ENCODE peak calls at places on chromosomes 6 and 20, in ten cellular contexts. H, F, T, I, B, S, P, O, D and E are unnamed samples.

GRCh38 chr20:3786126-3786484 is 435 bp downstream of the CENPB start:
- DNase-seq in H (peak), F (peak), T (no peak), I (no peak), B (peak), S (peak), P (peak), O (peak), D (peak), E (peak)

GRCh38 chr20:53950031-53950430 is 120.4 kb downstream of the BCAS1 start:
- DNase-seq in H (no peak), F (no peak), T (no peak), I (no peak), B (no peak), S (no peak), P (peak), O (no peak), D (no peak), E (no peak)

GRCh38 chr20:23241416-23241815 is 109.2 kb upstream of the NXT1 start:
- DNase-seq in H (no peak), F (no peak), T (no peak), I (no peak), B (no peak), S (no peak), P (no peak), O (no peak), D (no peak), E (no peak)

GRCh38 chr6:31096656-31097055 is 15.7 kb downstream of the C6orf15 start:
- DNase-seq in H (no peak), F (no peak), T (no peak), I (no peak), B (no peak), S (no peak), P (no peak), O (no peak), D (no peak), E (no peak)

GRCh38 chr20:63968928-63969760 is 586 bp downstream of the ZNF512B start:
- DNase-seq in H (peak), F (peak), T (no peak), I (no peak), B (no peak), S (peak), P (no peak), O (peak), D (no peak), E (peak)

GRCh38 chr6:88712243-88712936 is 251.0 kb downstream of the RNGTT start:
- DNase-seq in H (no peak), F (no peak), T (no peak), I (no peak), B (no peak), S (no peak), P (no peak), O (no peak), D (no peak), E (no peak)

GRCh38 chr6:150301871-150302800 is 66.7 kb upstream of the IYD start:
- DNase-seq in H (no peak), F (no peak), T (no peak), I (no peak), B (no peak), S (no peak), P (peak), O (peak), D (peak), E (no peak)

GRCh38 chr6:55089325-55089724 is 85.0 kb upstream of the HCRTR2 start:
- DNase-seq in H (no peak), F (no peak), T (no peak), I (no peak), B (no peak), S (no peak), P (no peak), O (no peak), D (no peak), E (no peak)

GRCh38 chr6:38508894-38509293 is 130.8 kb downstream of the BTBD9 start:
- DNase-seq in H (no peak), F (no peak), T (no peak), I (no peak), B (peak), S (no peak), P (peak), O (no peak), D (peak), E (no peak)

GRCh38 chr20:19213946-19214490 is 1.6 kb downstream of the SLC24A3 start:
- DNase-seq in H (no peak), F (no peak), T (no peak), I (no peak), B (no peak), S (no peak), P (no peak), O (no peak), D (no peak), E (no peak)

GRCh38 chr6:4280031-4280430 is 144.7 kb upstream of the ECI2 start:
- DNase-seq in H (no peak), F (no peak), T (no peak), I (no peak), B (no peak), S (no peak), P (no peak), O (no peak), D (no peak), E (no peak)

GRCh38 chr6:157054531-157054979 is 268.8 kb downstream of the TMEM242 start:
- DNase-seq in H (no peak), F (no peak), T (no peak), I (no peak), B (no peak), S (no peak), P (no peak), O (peak), D (no peak), E (no peak)

GRCh38 chr20:39269031-39269461 is 306.9 kb downstream of the DHX35 start:
- DNase-seq in H (peak), F (peak), T (peak), I (no peak), B (peak), S (peak), P (no peak), O (peak), D (peak), E (peak)

GRCh38 chr6:53647437-53648094 is 18.0 kb downstream of the KLHL31 start:
- DNase-seq in H (no peak), F (no peak), T (peak), I (no peak), B (no peak), S (no peak), P (no peak), O (peak), D (peak), E (peak)

GRCh38 chr6:132919028-132919427 is 104.7 kb downstream of the RPS12 start:
- DNase-seq in H (no peak), F (no peak), T (no peak), I (no peak), B (no peak), S (no peak), P (peak), O (no peak), D (peak), E (no peak)

GRCh38 chr6:132919476-132919875 is 105.1 kb downstream of the RPS12 start:
- DNase-seq in H (peak), F (peak), T (no peak), I (peak), B (no peak), S (peak), P (peak), O (peak), D (peak), E (peak)
- H3K4me3 ChIP-seq in H (peak), F (no peak), T (no peak), I (no peak), B (no peak), S (peak), P (peak), O (no peak), D (no peak), E (no peak)

DNA sequence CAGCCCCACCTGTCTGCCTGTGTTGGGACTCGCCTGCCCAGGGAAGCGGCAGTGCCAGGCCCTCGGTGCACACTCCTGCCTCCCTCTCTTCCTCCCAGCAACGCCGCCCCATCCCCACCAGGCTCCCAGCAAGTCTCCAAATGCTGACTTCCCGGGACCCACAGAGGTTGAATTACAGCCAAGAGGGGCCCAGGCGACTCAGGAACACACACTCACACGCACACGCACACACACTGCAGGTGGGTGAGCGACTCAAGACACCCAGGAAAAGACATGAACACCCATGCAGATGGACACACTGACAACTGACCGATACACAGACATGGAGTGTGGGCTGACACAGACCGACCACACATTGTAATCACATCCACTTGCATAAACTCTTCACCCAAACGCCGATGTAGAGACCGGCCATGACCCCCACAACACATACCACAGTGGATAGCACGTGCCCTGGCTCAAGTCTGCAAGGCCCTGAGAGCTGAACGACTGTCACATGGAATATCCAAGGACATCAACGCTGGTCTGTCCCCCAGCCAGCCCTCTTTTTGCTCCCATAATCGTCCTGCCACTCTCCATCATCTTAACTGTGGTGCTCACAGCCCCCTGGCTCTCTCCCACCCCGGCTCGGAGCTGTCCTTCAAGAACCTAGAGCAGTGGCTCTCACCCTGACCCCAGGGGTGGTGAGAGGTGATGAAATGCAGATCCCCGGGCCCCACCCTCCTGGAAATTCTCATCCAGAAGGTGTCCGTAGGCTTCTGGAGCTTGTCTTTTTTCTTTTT is 470 bp upstream of the FAM83C start:
- DNase-seq in H (peak), F (no peak), T (no peak), I (no peak), B (no peak), S (no peak), P (no peak), O (no peak), D (no peak), E (no peak)
- H3K4me3 ChIP-seq in H (no peak), F (no peak), T (no peak), I (no peak), B (no peak), S (no peak), P (no peak), O (no peak), D (no peak), E (no peak)

DNA sequence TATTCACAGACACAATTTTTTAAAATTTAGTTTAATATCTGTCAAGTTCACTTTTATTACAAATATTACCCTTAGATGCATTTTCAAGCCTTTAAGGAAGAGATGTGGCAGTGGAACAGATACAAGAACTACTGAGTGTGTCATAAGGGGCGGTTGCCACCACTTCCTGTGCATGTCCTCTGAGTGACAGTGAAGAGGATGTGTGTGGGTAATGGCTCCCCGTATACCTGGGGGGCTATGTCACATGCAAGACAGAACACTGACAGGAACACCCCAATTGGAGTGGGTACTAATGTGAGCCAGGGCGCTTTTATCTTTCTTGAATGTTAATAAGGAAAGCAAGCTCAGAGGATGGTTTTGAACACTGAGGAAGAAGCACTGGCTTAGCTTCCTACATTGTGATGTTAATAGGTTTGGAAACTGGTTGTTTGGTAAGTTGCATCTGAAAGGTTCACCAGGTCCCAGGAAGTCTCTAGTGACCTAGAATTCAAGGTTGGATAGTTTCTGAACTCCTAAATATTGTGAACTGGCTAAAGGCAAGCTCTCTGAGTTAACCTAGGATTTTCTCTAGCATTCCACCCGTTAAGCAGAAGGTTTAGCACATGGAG is 83.4 kb upstream of the ASF1A start:
- DNase-seq in H (no peak), F (no peak), T (peak), I (no peak), B (no peak), S (no peak), P (no peak), O (peak), D (no peak), E (peak)
- H3K4me3 ChIP-seq in H (no peak), F (no peak), T (no peak), I (no peak), B (no peak), S (no peak), P (no peak), O (no peak), D (no peak), E (no peak)

GRCh38 chr6:168583821-168584220 is 142.8 kb downstream of the SMOC2 start:
- DNase-seq in H (no peak), F (no peak), T (no peak), I (peak), B (no peak), S (no peak), P (no peak), O (no peak), D (no peak), E (no peak)
- H3K4me3 ChIP-seq in H (no peak), F (no peak), T (no peak), I (no peak), B (no peak), S (no peak), P (no peak), O (no peak), D (no peak), E (no peak)

DNA sequence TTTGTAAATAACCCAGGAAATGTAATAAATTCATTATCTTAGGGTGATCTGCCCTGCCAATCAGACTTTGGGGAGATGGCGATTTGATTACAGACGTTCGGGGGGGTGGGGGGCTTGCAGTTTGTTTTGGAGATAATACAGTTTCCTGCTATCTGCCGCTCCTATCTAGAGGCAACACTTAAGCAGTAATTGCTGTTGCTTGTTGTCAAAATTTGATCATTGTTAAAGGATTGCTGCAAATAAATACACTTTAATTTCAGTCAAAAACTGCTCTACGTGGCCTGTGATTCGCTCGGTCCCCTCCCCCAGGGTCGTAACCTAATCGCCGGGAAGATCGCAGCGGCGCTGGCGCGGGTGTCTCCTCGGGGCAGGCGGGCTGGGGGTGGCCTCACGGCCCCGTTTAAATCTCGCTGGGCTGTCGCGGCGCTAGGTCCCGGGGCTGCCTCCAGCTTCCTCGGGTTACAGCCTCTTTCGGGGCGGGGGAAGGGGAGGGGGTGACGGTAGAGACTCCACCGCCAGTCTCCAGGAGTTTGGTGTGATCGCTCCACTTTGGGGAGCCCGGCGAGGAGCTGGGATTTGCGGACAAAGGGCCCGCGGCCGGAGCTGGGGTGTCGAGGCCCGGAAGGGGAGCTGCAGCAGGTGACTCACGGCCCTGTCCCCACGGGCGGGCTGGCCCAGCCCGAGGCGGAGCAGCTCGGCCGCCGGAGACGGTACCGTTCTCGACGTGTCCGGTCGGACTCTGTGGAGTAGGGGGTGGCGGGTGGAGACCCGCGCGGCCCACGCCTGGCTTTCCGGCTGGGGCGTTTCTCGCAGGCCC is 4.1 kb downstream of the FOXC1 start:
- DNase-seq in H (peak), F (peak), T (no peak), I (no peak), B (peak), S (no peak), P (no peak), O (no peak), D (no peak), E (no peak)
- H3K4me3 ChIP-seq in H (peak), F (peak), T (no peak), I (peak), B (peak), S (peak), P (peak), O (peak), D (peak), E (no peak)

GRCh38 chr6:10658910-10659696 is 35.3 kb downstream of the C6orf52 start:
- DNase-seq in H (no peak), F (no peak), T (no peak), I (no peak), B (peak), S (no peak), P (no peak), O (no peak), D (no peak), E (no peak)

GRCh38 chr6:10655508-10656055 is 38.8 kb downstream of the C6orf52 start:
- DNase-seq in H (no peak), F (no peak), T (no peak), I (no peak), B (no peak), S (no peak), P (no peak), O (no peak), D (no peak), E (no peak)

GRCh38 chr6:10662742-10663141 is 31.7 kb downstream of the C6orf52 start:
- DNase-seq in H (no peak), F (no peak), T (no peak), I (no peak), B (no peak), S (no peak), P (no peak), O (no peak), D (no peak), E (no peak)

GRCh38 chr6:10662207-10662606 is 32.2 kb downstream of the C6orf52 start:
- DNase-seq in H (no peak), F (no peak), T (no peak), I (no peak), B (peak), S (no peak), P (no peak), O (no peak), D (no peak), E (no peak)

DNA sequence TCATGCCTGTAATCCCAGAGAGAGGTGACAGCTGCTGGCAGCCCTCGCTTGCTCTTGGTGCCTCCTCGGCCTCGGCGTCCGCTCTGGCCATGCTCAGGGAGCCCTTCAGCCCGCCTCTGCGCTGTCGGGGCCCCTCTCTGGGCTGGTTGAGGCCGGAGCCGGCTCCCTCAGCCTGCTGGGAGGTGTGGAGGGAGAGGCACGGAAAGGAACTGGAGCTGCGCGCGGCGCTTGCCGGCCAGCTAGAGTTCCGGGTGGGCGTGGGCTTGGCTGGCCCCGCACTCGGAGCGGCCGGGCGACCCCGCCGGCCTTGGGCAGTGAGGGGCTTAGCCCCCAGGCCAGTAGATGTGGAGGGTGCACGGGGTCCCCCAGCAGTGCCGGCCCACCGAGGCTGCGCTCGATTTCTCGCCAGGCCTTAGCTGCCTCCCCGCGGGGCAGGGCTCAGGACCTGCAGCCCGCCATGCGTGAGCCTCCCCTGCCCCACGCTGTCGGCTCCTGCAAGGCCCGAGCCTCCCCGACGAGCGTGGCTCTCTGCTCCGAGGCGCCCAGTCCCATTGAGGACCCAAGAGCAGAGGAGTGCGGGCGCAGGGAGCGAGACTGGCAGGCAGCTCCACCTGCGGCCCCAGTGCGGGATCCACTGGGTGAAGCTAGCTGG is 34.6 kb downstream of the C6orf52 start:
- DNase-seq in H (peak), F (no peak), T (no peak), I (no peak), B (peak), S (no peak), P (no peak), O (no peak), D (no peak), E (no peak)
- H3K4me3 ChIP-seq in H (no peak), F (no peak), T (no peak), I (peak), B (no peak), S (peak), P (no peak), O (peak), D (no peak), E (peak)

DNA sequence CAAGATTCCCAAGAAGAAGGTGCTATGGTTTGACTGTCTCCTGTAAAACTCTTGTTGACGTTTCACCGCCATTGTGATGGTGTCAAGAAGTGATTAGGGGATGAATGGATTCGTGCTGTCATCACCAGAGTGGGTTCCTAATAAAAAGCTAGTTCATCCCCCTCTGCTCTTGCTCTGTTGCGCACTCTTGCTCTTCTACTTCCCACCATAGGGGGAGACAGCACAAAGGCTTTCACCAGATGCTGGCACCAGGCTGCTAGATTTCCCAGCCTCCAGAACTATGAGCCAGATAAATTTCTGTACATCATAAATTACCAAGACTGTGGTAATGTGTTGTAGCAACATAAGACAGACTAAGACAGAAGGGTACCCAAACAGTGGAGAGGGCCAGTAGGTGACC is 21.6 kb upstream of the CCDC28A start:
- DNase-seq in H (no peak), F (no peak), T (no peak), I (no peak), B (peak), S (no peak), P (no peak), O (no peak), D (no peak), E (no peak)
- H3K4me3 ChIP-seq in H (no peak), F (no peak), T (no peak), I (no peak), B (no peak), S (no peak), P (no peak), O (no peak), D (no peak), E (no peak)